ENCODE peak calls at places on chromosomes 11 and 22, in nine cellular contexts. N is stimulated activated CD8-positive, alpha-beta memory T cell treated with anti-CD3 and anti-CD28 coated beads, Interleukin-7, amount 100 ng/mL, for 24 hours; G is NT2/D1; D is T-helper 2 cell; E is D341Med; S is activated CD4-positive, alpha-beta memory T cell treated with anti-CD3 and anti-CD28 coated beads, Interleukin-2, amount 10 ng/mL, durations not matched to agents 7 days and 5 days; U is progenitor cell of endocrine pancreas; T is GM19239; C is GM23338. X is an unnamed sample.

GRCh38 chr11:15893080-15893492 is 463.3 kb downstream of the SOX6 start:
- DNase-seq in T (no peak), D (no peak), S (no peak), N (no peak), E (no peak), G (no peak), U (no peak), C (no peak), X (peak; percentile 94)

GRCh38 chr11:33542921-33543320 is 157.7 kb downstream of the C11orf91 start:
- DNase-seq in D (no peak), N (peak; percentile 15), T (peak; percentile 50), C (peak; percentile 77), S (peak; percentile 39), G (peak; percentile 25), E (peak; percentile 68), U (peak; percentile 34), X (no peak)

GRCh38 chr11:47917643-47918369 is 62.6 kb upstream of the PTPRJ start:
- DNase-seq in T (no peak), C (peak; percentile 66), U (no peak), D (peak; percentile 21), S (no peak), N (no peak), E (no peak), G (peak; percentile 75), X (no peak)

GRCh38 chr11:110715541-110715940 is 3.3 kb upstream of the ARHGAP20 start:
- DNase-seq in E (no peak), T (no peak), C (no peak), N (no peak), D (no peak), G (no peak), U (no peak), S (no peak), X (no peak)

GRCh38 chr11:44229003-44229570 is 80.9 kb downstream of the ALX4 start:
- DNase-seq in G (no peak), U (no peak), T (no peak), C (no peak), E (no peak), D (no peak), N (no peak), S (no peak), X (no peak)

GRCh38 chr11:8006349-8006977 is 19.3 kb downstream of the EIF3F start:
- DNase-seq in T (no peak), N (no peak), C (peak; percentile 92), D (no peak), S (peak; percentile 41), G (peak; percentile 67), E (peak; percentile 78), U (peak; percentile 56), X (peak; percentile 21)

GRCh38 chr11:110763249-110764011 is 51.2 kb upstream of the ARHGAP20 start:
- DNase-seq in S (no peak), G (no peak), C (no peak), U (no peak), D (no peak), T (no peak), N (no peak), E (no peak), X (peak; percentile 4)

GRCh38 chr11:117833401-117833891 is 8.9 kb upstream of the FXYD2 start:
- DNase-seq in E (no peak), N (no peak), U (peak; percentile 71), C (no peak), D (no peak), S (no peak), G (no peak), T (no peak), X (no peak)

GRCh38 chr11:116927163-116927772 is 89.8 kb upstream of the APOA1 start:
- DNase-seq in E (peak; percentile 51), U (no peak), D (peak; percentile 40), T (no peak), S (peak; percentile 61), N (no peak), G (no peak), C (no peak), X (no peak)

GRCh38 chr22:28243539-28243938 is 324.5 kb upstream of the PITPNB start:
- DNase-seq in N (no peak), U (no peak), T (no peak), E (no peak), G (no peak), C (no peak), S (no peak), D (no peak), X (no peak)

GRCh38 chr22:47463220-47463619 is 700.8 kb downstream of the TBC1D22A start:
- DNase-seq in D (no peak), U (no peak), T (no peak), S (no peak), N (no peak), G (no peak), E (no peak), C (no peak), X (no peak)

GRCh38 chr11:108880510-108880909 is 215.6 kb downstream of the DDX10 start:
- DNase-seq in U (no peak), C (no peak), E (no peak), G (no peak), S (no peak), D (no peak), N (no peak), T (no peak), X (no peak)

GRCh38 chr22:28904211-28904808 is 20.9 kb downstream of the ZNRF3 start:
- DNase-seq in D (no peak), U (no peak), C (no peak), T (no peak), S (no peak), N (no peak), E (no peak), G (no peak), X (no peak)

GRCh38 chr11:27423125-27423524 is 49.5 kb downstream of the LGR4 start:
- DNase-seq in S (no peak), C (peak; percentile 43), E (no peak), G (no peak), U (no peak), D (no peak), N (no peak), T (no peak), X (peak; percentile 41)

GRCh38 chr11:122888162-122888561 is 5.6 kb downstream of the JHY start:
- DNase-seq in C (no peak), E (no peak), U (no peak), T (no peak), D (no peak), S (no peak), N (no peak), G (no peak), X (no peak)

GRCh38 chr11:116970485-116971292 is 127.5 kb downstream of the SIK3 start:
- DNase-seq in C (no peak), D (no peak), T (no peak), U (no peak), S (no peak), N (no peak), E (no peak), G (no peak), X (no peak)

GRCh38 chr22:26778372-26778771 is 121.0 kb downstream of the MIAT start:
- DNase-seq in G (no peak), S (no peak), E (no peak), N (no peak), D (no peak), C (no peak), U (no peak), T (no peak), X (no peak)

GRCh38 chr11:64148200-64148916 is 17.6 kb downstream of the MACROD1 start:
- DNase-seq in U (peak; percentile 78), G (peak; percentile 63), N (peak; percentile 59), E (peak; percentile 83), D (peak; percentile 51), S (peak; percentile 73), T (peak; percentile 62), C (peak; percentile 86), X (peak; percentile 7)

GRCh38 chr22:38911434-38911833 is 39.4 kb upstream of the CBX6 start:
- DNase-seq in D (no peak), E (no peak), T (no peak), G (no peak), N (no peak), S (no peak), C (no peak), U (no peak), X (no peak)

GRCh38 chr22:49295851-49296560 is 531.7 kb downstream of the BRD1 start:
- DNase-seq in U (peak; percentile 7), N (no peak), C (no peak), E (peak; percentile 14), S (peak; percentile 12), T (no peak), G (no peak), D (no peak), X (no peak)

GRCh38 chr11:34331329-34331728 is 26.5 kb downstream of the ABTB2 start:
- DNase-seq in N (no peak), D (no peak), U (no peak), G (no peak), T (no peak), S (no peak), C (no peak), E (no peak), X (no peak)

GRCh38 chr11:119051440-119052162 is 5.4 kb downstream of the HYOU1 start:
- DNase-seq in U (no peak), E (no peak), C (no peak), D (no peak), G (no peak), S (no peak), N (no peak), T (no peak), X (no peak)

GRCh38 chr11:35047179-35047578 is 91.8 kb upstream of the CD44 start:
- DNase-seq in G (no peak), E (no peak), D (peak; percentile 86), N (no peak), S (peak; percentile 63), T (no peak), C (no peak), U (no peak), X (no peak)

GRCh38 chr11:11629368-11629767 is 7.6 kb upstream of the GALNT18 start:
- DNase-seq in G (no peak), D (no peak), S (no peak), C (no peak), T (no peak), U (no peak), N (no peak), E (no peak), X (no peak)

GRCh38 chr11:26849009-26849408 is 127.1 kb upstream of the SLC5A12 start:
- DNase-seq in U (no peak), S (no peak), E (no peak), N (no peak), D (no peak), C (no peak), T (no peak), G (no peak), X (no peak)

GRCh38 chr11:34348919-34349318 is 8.9 kb downstream of the ABTB2 start:
- DNase-seq in T (no peak), E (no peak), D (no peak), U (no peak), G (no peak), S (no peak), N (no peak), C (no peak), X (no peak)

GRCh38 chr22:27748355-27749168 is 53.0 kb downstream of the MN1 start:
- DNase-seq in S (no peak), D (no peak), E (no peak), C (peak; percentile 74), G (no peak), T (no peak), N (no peak), U (no peak), X (no peak)

GRCh38 chr11:1157645-1158591 is at the start of gene MUC5AC:
- DNase-seq in N (no peak), E (peak; percentile 28), G (no peak), T (no peak), D (no peak), C (no peak), S (no peak), U (peak; percentile 7), X (no peak)

GRCh38 chr22:46172522-46172921 is 22.2 kb downstream of the PPARA start:
- DNase-seq in U (no peak), S (no peak), G (no peak), N (no peak), T (no peak), E (no peak), D (no peak), C (no peak), X (no peak)

GRCh38 chr11:27282806-27283205 is 80.2 kb downstream of the CCDC34 start:
- DNase-seq in N (no peak), U (no peak), S (no peak), G (no peak), C (peak; percentile 7), T (no peak), E (no peak), D (no peak), X (no peak)

GRCh38 chr22:27206001-27206746 is 548.8 kb downstream of the MIAT start:
- DNase-seq in T (no peak), D (no peak), N (no peak), S (no peak), G (no peak), E (no peak), U (no peak), C (no peak), X (no peak)

X was measured in AG04449.